ENCODE peak calls at places on chromosomes 11 and 22, in five cellular contexts. One of them, this sample, is unnamed. For H3K4me1 and H3K36me3, the result is how much of the 10 kb centered on the place peaks cover.

GRCh38 chr11:65522640-65523322 is 2.1 kb upstream of the SCYL1 start:
- DNase-seq in HCT116: no peak
- DNase-seq in adrenal gland: no peak
- DNase-seq in ovary: no peak
- DNase-seq in neural progenitor cell: no peak
- DNase-seq in this sample: no peak

GRCh38 chr22:27386186-27386585 is 415.4 kb downstream of the MN1 start:
- DNase-seq in HCT116: no peak
- DNase-seq in adrenal gland: no peak
- DNase-seq in ovary: no peak
- DNase-seq in neural progenitor cell: no peak
- DNase-seq in this sample: no peak

GRCh38 chr22:46379301-46379930 is 43.9 kb downstream of the TRMU start:
- DNase-seq in HCT116: no peak
- DNase-seq in adrenal gland: no peak
- DNase-seq in ovary: no peak
- DNase-seq in neural progenitor cell: no peak
- DNase-seq in this sample: no peak

GRCh38 chr11:10317776-10318526 is 13.1 kb downstream of the ADM start:
- DNase-seq in HCT116: no peak
- DNase-seq in adrenal gland: no peak
- DNase-seq in ovary: no peak
- DNase-seq in neural progenitor cell: peak
- DNase-seq in this sample: no peak

GRCh38 chr11:33016654-33017053 is 976 bp downstream of the DEPDC7 start:
- DNase-seq in HCT116: no peak
- DNase-seq in adrenal gland: no peak
- DNase-seq in ovary: no peak
- DNase-seq in neural progenitor cell: no peak
- DNase-seq in this sample: no peak

GRCh38 chr11:75481602-75482309 is 44.0 kb downstream of the GDPD5 start:
- DNase-seq in HCT116: no peak
- DNase-seq in adrenal gland: no peak
- DNase-seq in ovary: no peak
- DNase-seq in neural progenitor cell: no peak
- DNase-seq in this sample: no peak

GRCh38 chr22:30584441-30584840 is 7.3 kb downstream of the PES1 start:
- DNase-seq in HCT116: no peak
- DNase-seq in adrenal gland: no peak
- DNase-seq in ovary: no peak
- DNase-seq in neural progenitor cell: no peak
- DNase-seq in this sample: no peak

GRCh38 chr22:30212996-30213441 is 33.5 kb downstream of the LIF start:
- DNase-seq in HCT116: no peak
- DNase-seq in adrenal gland: peak
- DNase-seq in ovary: no peak
- DNase-seq in neural progenitor cell: no peak
- DNase-seq in this sample: no peak

GRCh38 chr11:86152006-86152862 is 83.3 kb upstream of the PICALM start:
- DNase-seq in HCT116: no peak
- DNase-seq in adrenal gland: no peak
- DNase-seq in ovary: no peak
- DNase-seq in neural progenitor cell: no peak
- DNase-seq in this sample: no peak

GRCh38 chr11:128708660-128709059 is 14.8 kb downstream of the FLI1 start:
- DNase-seq in HCT116: no peak
- DNase-seq in adrenal gland: no peak
- DNase-seq in ovary: no peak
- DNase-seq in neural progenitor cell: no peak
- DNase-seq in this sample: no peak

GRCh38 chr11:57240007-57240406 is 3.0 kb upstream of the APLNR start:
- DNase-seq in HCT116: no peak
- DNase-seq in adrenal gland: no peak
- DNase-seq in ovary: no peak
- DNase-seq in neural progenitor cell: no peak
- DNase-seq in this sample: no peak

GRCh38 chr11:6705905-6706535 is 22.9 kb upstream of the MRPL17 start:
- DNase-seq in HCT116: no peak
- DNase-seq in adrenal gland: peak
- DNase-seq in ovary: peak
- DNase-seq in neural progenitor cell: peak
- DNase-seq in this sample: peak

GRCh38 chr22:26174280-26174679 is 5.0 kb downstream of the SEZ6L start:
- DNase-seq in HCT116: no peak
- DNase-seq in adrenal gland: peak
- DNase-seq in ovary: no peak
- DNase-seq in neural progenitor cell: peak
- DNase-seq in this sample: peak

DNA sequence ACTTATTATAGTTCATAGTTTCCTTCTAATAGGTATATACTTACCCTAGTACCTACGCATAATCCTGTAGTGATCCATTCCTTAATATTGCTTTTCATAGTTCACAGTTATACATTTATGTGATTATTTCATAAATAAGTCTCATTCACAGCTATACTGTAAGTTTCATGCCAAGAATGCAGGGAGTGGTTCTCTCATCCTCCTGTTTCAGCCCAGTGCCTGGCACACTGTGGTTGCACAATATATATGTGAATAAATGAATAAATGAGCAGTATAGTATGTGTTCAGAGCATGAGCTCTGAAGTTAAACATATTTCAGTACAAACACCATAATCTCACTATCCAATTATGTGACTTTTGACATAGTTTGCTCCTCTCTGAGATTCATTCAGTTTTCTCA is 115.8 kb downstream of the MAML2 start:
- DNase-seq in HCT116: no peak
- DNase-seq in adrenal gland: no peak
- DNase-seq in ovary: no peak
- DNase-seq in neural progenitor cell: no peak
- DNase-seq in this sample: no peak
- H3K4me1 ChIP-seq in HCT116: under half
- H3K4me1 ChIP-seq in adrenal gland: under half
- H3K4me1 ChIP-seq in ovary: under half
- H3K4me1 ChIP-seq in neural progenitor cell: under half
- H3K4me1 ChIP-seq in this sample: under half

GRCh38 chr11:59654893-59655292 is 13.9 kb downstream of the PATL1 start:
- DNase-seq in HCT116: no peak
- DNase-seq in adrenal gland: no peak
- DNase-seq in ovary: no peak
- DNase-seq in neural progenitor cell: no peak
- DNase-seq in this sample: no peak

GRCh38 chr11:59659981-59660380 is 8.9 kb downstream of the PATL1 start:
- DNase-seq in HCT116: no peak
- DNase-seq in adrenal gland: no peak
- DNase-seq in ovary: no peak
- DNase-seq in neural progenitor cell: no peak
- DNase-seq in this sample: no peak

GRCh38 chr11:59658036-59658435 is 10.8 kb downstream of the PATL1 start:
- DNase-seq in HCT116: no peak
- DNase-seq in adrenal gland: no peak
- DNase-seq in ovary: no peak
- DNase-seq in neural progenitor cell: no peak
- DNase-seq in this sample: no peak

GRCh38 chr11:59660621-59661020 is 8.2 kb downstream of the PATL1 start:
- DNase-seq in HCT116: no peak
- DNase-seq in adrenal gland: no peak
- DNase-seq in ovary: no peak
- DNase-seq in neural progenitor cell: no peak
- DNase-seq in this sample: no peak
- H3K36me3 ChIP-seq in HCT116: half or more
- H3K36me3 ChIP-seq in adrenal gland: half or more
- H3K36me3 ChIP-seq in ovary: under half
- H3K36me3 ChIP-seq in neural progenitor cell: under half
- H3K36me3 ChIP-seq in this sample: half or more

GRCh38 chr11:120108154-120108784 is 29.6 kb downstream of the TRIM29 start:
- DNase-seq in HCT116: no peak
- DNase-seq in adrenal gland: peak
- DNase-seq in ovary: peak
- DNase-seq in neural progenitor cell: peak
- DNase-seq in this sample: peak
- TF ChIP-seq CTCF in HCT116: peak
- TF ChIP-seq CTCF in adrenal gland: peak
- TF ChIP-seq CTCF in ovary: peak
- TF ChIP-seq CTCF in neural progenitor cell: peak
- TF ChIP-seq CTCF in this sample: peak

GRCh38 chr22:23104109-23104971 is 34.0 kb downstream of the GNAZ start:
- DNase-seq in HCT116: no peak
- DNase-seq in adrenal gland: no peak
- DNase-seq in ovary: no peak
- DNase-seq in neural progenitor cell: no peak
- DNase-seq in this sample: no peak

GRCh38 chr22:23105919-23106853 is 35.6 kb downstream of the RSPH14 start:
- DNase-seq in HCT116: no peak
- DNase-seq in adrenal gland: no peak
- DNase-seq in ovary: no peak
- DNase-seq in neural progenitor cell: no peak
- DNase-seq in this sample: no peak

GRCh38 chr22:23106906-23107367 is 34.9 kb downstream of the RSPH14 start:
- DNase-seq in HCT116: no peak
- DNase-seq in adrenal gland: no peak
- DNase-seq in ovary: no peak
- DNase-seq in neural progenitor cell: no peak
- DNase-seq in this sample: no peak

GRCh38 chr22:23103199-23103954 is 33.1 kb downstream of the GNAZ start:
- DNase-seq in HCT116: no peak
- DNase-seq in adrenal gland: no peak
- DNase-seq in ovary: no peak
- DNase-seq in neural progenitor cell: no peak
- DNase-seq in this sample: no peak

GRCh38 chr22:23105304-23105703 is 35.0 kb downstream of the GNAZ start:
- DNase-seq in HCT116: no peak
- DNase-seq in adrenal gland: no peak
- DNase-seq in ovary: no peak
- DNase-seq in neural progenitor cell: no peak
- DNase-seq in this sample: no peak
- H3K4me1 ChIP-seq in HCT116: under half
- H3K4me1 ChIP-seq in adrenal gland: under half
- H3K4me1 ChIP-seq in ovary: under half
- H3K4me1 ChIP-seq in neural progenitor cell: under half
- H3K4me1 ChIP-seq in this sample: under half

GRCh38 chr11:8693010-8693551 is 10.5 kb downstream of the RPL27A start:
- DNase-seq in HCT116: no peak
- DNase-seq in adrenal gland: no peak
- DNase-seq in ovary: no peak
- DNase-seq in neural progenitor cell: no peak
- DNase-seq in this sample: no peak
- H3K36me3 ChIP-seq in HCT116: under half
- H3K36me3 ChIP-seq in adrenal gland: half or more
- H3K36me3 ChIP-seq in ovary: under half
- H3K36me3 ChIP-seq in neural progenitor cell: under half
- H3K36me3 ChIP-seq in this sample: under half

DNA sequence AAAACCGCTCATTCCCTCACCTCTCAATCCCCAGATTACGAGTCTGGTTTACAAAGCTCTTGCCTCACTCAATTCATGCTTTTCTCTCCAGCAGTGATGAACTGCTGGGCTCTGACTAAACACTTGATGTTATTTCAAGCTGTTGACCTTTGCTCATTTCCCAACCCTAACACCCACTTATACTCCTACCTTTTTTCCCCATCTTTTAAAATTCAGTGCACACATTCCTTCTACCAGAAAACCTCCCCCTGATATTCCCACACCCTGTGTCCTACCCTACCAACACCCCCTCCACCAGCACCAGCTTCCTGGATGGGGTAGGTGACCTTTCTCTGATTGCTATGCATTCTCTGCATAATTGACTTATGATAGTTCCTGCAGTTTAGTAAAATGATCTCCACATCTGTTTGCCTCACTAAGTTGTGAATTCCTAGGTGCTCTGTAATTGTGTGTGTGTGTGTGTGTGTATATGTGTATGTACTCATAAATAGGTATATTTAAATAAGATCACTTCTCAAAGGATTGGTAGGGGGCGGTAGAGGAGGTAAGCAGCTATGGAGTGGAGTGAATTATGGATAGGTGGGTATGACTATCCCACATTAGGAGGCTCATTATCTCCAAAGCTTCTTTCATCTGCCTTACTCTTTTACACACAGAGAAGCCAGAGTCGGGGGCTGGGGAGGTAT is 842 bp downstream of the HEPACAM start:
- DNase-seq in HCT116: no peak
- DNase-seq in adrenal gland: no peak
- DNase-seq in ovary: no peak
- DNase-seq in neural progenitor cell: no peak
- DNase-seq in this sample: peak
- TF ChIP-seq CTCF in HCT116: peak
- TF ChIP-seq CTCF in adrenal gland: no peak
- TF ChIP-seq CTCF in ovary: no peak
- TF ChIP-seq CTCF in neural progenitor cell: peak
- TF ChIP-seq CTCF in this sample: peak